ENCODE peak calls at places on chromosomes 2 and 18, in six cellular contexts. M is fibroblast of villous mesenchyme, F is upper lobe of right lung, O is GM23338, U is tibial artery, J is mammary epithelial cell. Z is an unnamed sample.

GRCh38 chr2:159128191-159128590 is 158.3 kb downstream of the WDSUB1 start:
- DNase-seq in M (peak), F (no peak), O (no peak), U (no peak), J (no peak), Z (no peak)

GRCh38 chr2:178480227-178481181 is at the start of gene PLEKHA3:
- DNase-seq in M (peak), F (peak), O (peak), U (peak), J (peak), Z (peak)

GRCh38 chr2:63712748-63713147 is 124.0 kb downstream of the MDH1 start:
- DNase-seq in M (no peak), F (no peak), O (no peak), U (no peak), J (peak), Z (no peak)

GRCh38 chr18:6484659-6485058 is 69.9 kb upstream of the L3MBTL4 start:
- DNase-seq in M (no peak), F (no peak), O (no peak), U (no peak), J (peak), Z (no peak)

GRCh38 chr2:21452678-21453077 is 328.9 kb downstream of the TDRD15 start:
- DNase-seq in M (no peak), F (no peak), O (no peak), U (no peak), J (no peak), Z (no peak)

GRCh38 chr2:25586726-25587144 is 86.6 kb downstream of the DTNB start:
- DNase-seq in M (peak), F (no peak), O (peak), U (no peak), J (no peak), Z (peak)

GRCh38 chr2:149192425-149192824 is 138.0 kb upstream of the LYPD6 start:
- DNase-seq in M (no peak), F (no peak), O (no peak), U (no peak), J (peak), Z (no peak)

GRCh38 chr18:45962461-45962860 is 4.7 kb downstream of the EPG5 start:
- DNase-seq in M (peak), F (no peak), O (no peak), U (no peak), J (peak), Z (peak)

GRCh38 chr18:30358545-30358944 is 684.0 kb downstream of the DSC3 start:
- DNase-seq in M (no peak), F (no peak), O (no peak), U (no peak), J (peak), Z (peak)

DNA sequence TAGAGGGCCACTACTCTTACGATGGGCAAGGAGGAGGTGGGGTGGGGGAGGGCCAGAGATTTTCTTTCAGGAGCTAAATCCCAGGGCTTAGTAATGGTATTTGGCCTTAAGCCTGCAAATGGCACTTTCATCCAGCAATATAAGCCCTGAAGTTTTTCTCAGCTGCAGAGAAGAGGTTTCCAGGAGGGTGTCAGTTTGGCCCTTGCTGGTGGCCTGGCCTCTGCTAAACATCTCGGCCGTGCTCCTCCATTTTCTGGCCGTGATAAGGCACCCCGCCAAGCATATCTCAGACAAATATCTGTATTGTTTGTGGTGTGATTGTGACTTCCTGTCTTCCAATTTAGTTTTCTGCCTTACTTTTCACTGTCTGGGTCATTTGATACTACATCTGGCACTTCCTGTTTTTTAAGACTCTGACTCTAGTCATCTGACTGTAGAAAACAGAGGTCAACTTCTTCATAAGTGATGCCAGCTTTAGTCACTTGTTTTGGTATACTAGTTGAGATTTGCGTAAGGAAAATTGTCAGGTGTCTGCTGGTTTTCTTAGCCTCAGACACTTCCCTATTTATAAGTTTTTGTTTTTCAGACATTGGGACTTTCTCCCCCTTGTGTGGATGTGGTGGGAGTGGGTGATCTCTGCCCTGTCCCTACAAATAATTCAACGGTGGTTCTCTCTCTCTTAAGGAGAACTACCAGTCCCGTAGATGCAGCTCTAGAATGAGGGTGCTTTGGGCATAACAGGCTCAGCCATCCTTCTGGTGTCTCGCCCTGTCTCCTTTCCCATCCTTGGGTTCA is 120.8 kb upstream of the CXCR4 start:
- DNase-seq in M (peak), F (no peak), O (no peak), U (no peak), J (peak), Z (peak)
- TF ChIP-seq CTCF in M (no peak), F (no peak), O (no peak), U (no peak), J (no peak), Z (no peak)

GRCh38 chr18:74661008-74661407 is 63.3 kb downstream of the ZNF407 start:
- DNase-seq in M (no peak), F (no peak), O (no peak), U (no peak), J (no peak), Z (no peak)

GRCh38 chr18:74665346-74665745 is 67.7 kb downstream of the ZNF407 start:
- DNase-seq in M (no peak), F (no peak), O (no peak), U (no peak), J (no peak), Z (no peak)

GRCh38 chr18:74665905-74666304 is 68.2 kb downstream of the ZNF407 start:
- DNase-seq in M (no peak), F (no peak), O (no peak), U (no peak), J (no peak), Z (no peak)

GRCh38 chr18:74662622-74663021 is 65.0 kb downstream of the ZNF407 start:
- DNase-seq in M (no peak), F (no peak), O (no peak), U (no peak), J (no peak), Z (no peak)

GRCh38 chr18:74661690-74662089 is 64.0 kb downstream of the ZNF407 start:
- DNase-seq in M (no peak), F (no peak), O (peak), U (no peak), J (no peak), Z (no peak)
- H3K4me3 ChIP-seq in M (no peak), F (no peak), O (no peak), U (no peak), J (no peak), Z (no peak)

DNA sequence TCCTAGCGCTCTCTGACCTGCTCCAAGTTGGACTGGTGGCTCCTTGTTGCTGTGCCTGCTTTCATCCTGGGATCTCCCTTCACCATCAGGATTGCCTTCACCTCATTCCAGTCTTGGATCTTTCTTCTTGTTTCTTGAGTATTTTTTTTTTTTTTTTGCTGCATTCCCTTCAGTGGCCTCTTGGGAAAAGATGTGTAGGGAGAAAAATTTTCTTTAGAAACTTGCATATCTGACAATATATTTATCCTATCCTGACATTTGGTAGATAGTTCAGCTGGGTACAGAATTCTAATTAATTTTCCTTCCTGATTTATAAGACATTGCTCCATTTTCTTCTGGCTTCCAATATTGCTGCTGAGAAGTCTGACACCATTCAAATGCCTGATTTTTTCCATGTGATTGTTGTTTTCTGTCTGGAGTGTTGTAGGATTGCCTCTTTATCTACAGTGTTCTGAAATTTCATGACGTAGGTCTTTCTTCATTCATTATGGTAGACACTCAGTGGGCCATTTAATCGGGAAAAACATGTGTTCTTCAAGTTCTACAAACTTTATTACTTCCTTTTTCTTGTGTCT is 23.0 kb upstream of the IL1A start:
- DNase-seq in M (no peak), F (no peak), O (no peak), U (no peak), J (no peak), Z (no peak)
- TF ChIP-seq CTCF in M (peak), F (no peak), O (no peak), U (no peak), J (peak), Z (no peak)

DNA sequence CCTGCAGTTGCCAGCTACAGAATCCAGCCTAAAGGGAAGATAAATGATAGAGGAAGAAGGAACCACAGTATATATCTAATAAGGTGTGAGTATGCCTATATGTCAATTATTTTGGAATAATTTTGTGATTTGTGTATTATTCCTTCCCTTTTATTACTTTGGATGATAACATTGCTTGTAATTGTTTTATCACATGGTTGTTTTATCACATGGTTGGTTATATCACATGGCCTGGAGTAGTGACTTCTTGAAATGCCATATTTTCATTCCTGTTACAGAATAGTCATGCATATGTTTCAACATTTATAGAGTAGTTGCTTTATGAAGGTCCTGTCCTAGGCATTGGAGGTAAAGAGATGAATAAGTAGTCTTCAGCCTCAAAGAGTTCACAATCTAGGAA is 3.0 kb downstream of the AGPS start:
- DNase-seq in M (no peak), F (no peak), O (no peak), U (no peak), J (no peak), Z (no peak)
- H3K4me3 ChIP-seq in M (no peak), F (no peak), O (no peak), U (no peak), J (no peak), Z (no peak)

Z was measured in astrocyte of the spinal cord.